ENCODE peak calls at places on chromosomes 3 and 15, in eight cellular contexts. One of them, this sample, is unnamed.

GRCh38 chr3:190352866-190353457 is 30.7 kb upstream of the CLDN1 start:
- DNase-seq in AG04450: no peak
- DNase-seq in astrocyte of the cerebellum: no peak
- DNase-seq in AG09309: no peak
- DNase-seq in lower leg skin: no peak
- DNase-seq in fibroblast of mammary gland: no peak
- DNase-seq in mesendoderm: no peak
- DNase-seq in CD8-positive, alpha-beta T cell: no peak
- DNase-seq in this sample: no peak

GRCh38 chr3:30743086-30743619 is 136.8 kb downstream of the TGFBR2 start:
- DNase-seq in AG04450: no peak
- DNase-seq in astrocyte of the cerebellum: no peak
- DNase-seq in AG09309: no peak
- DNase-seq in lower leg skin: no peak
- DNase-seq in fibroblast of mammary gland: no peak
- DNase-seq in mesendoderm: no peak
- DNase-seq in CD8-positive, alpha-beta T cell: no peak
- DNase-seq in this sample: no peak

GRCh38 chr15:94075349-94075748 is 156.0 kb upstream of the MCTP2 start:
- DNase-seq in AG04450: no peak
- DNase-seq in astrocyte of the cerebellum: no peak
- DNase-seq in AG09309: no peak
- DNase-seq in lower leg skin: peak
- DNase-seq in fibroblast of mammary gland: peak
- DNase-seq in mesendoderm: no peak
- DNase-seq in CD8-positive, alpha-beta T cell: no peak
- DNase-seq in this sample: no peak

GRCh38 chr3:77158701-77159100 is 118.8 kb downstream of the ROBO2 start:
- DNase-seq in AG04450: no peak
- DNase-seq in astrocyte of the cerebellum: no peak
- DNase-seq in AG09309: no peak
- DNase-seq in lower leg skin: no peak
- DNase-seq in fibroblast of mammary gland: no peak
- DNase-seq in mesendoderm: no peak
- DNase-seq in CD8-positive, alpha-beta T cell: no peak
- DNase-seq in this sample: no peak

GRCh38 chr3:8954938-8955763 is 8.1 kb downstream of the RAD18 start:
- DNase-seq in AG04450: no peak
- DNase-seq in astrocyte of the cerebellum: peak
- DNase-seq in AG09309: peak
- DNase-seq in lower leg skin: no peak
- DNase-seq in fibroblast of mammary gland: no peak
- DNase-seq in mesendoderm: peak
- DNase-seq in CD8-positive, alpha-beta T cell: no peak
- DNase-seq in this sample: no peak

GRCh38 chr15:72358532-72359180 is 17.2 kb downstream of the HEXA start:
- DNase-seq in AG04450: peak
- DNase-seq in astrocyte of the cerebellum: no peak
- DNase-seq in AG09309: peak
- DNase-seq in lower leg skin: peak
- DNase-seq in fibroblast of mammary gland: peak
- DNase-seq in mesendoderm: no peak
- DNase-seq in CD8-positive, alpha-beta T cell: no peak
- DNase-seq in this sample: peak

GRCh38 chr15:60407406-60407805 is 9.6 kb upstream of the ANXA2 start:
- DNase-seq in AG04450: no peak
- DNase-seq in astrocyte of the cerebellum: peak
- DNase-seq in AG09309: no peak
- DNase-seq in lower leg skin: no peak
- DNase-seq in fibroblast of mammary gland: peak
- DNase-seq in mesendoderm: peak
- DNase-seq in CD8-positive, alpha-beta T cell: no peak
- DNase-seq in this sample: no peak

GRCh38 chr3:128357538-128357937 is 109.2 kb downstream of the DNAJB8 start:
- DNase-seq in AG04450: no peak
- DNase-seq in astrocyte of the cerebellum: no peak
- DNase-seq in AG09309: no peak
- DNase-seq in lower leg skin: no peak
- DNase-seq in fibroblast of mammary gland: no peak
- DNase-seq in mesendoderm: no peak
- DNase-seq in CD8-positive, alpha-beta T cell: no peak
- DNase-seq in this sample: no peak

GRCh38 chr15:75229191-75230015 is 27.7 kb downstream of the C15orf39 start:
- DNase-seq in AG04450: no peak
- DNase-seq in astrocyte of the cerebellum: no peak
- DNase-seq in AG09309: peak
- DNase-seq in lower leg skin: no peak
- DNase-seq in fibroblast of mammary gland: peak
- DNase-seq in mesendoderm: no peak
- DNase-seq in CD8-positive, alpha-beta T cell: no peak
- DNase-seq in this sample: no peak

GRCh38 chr3:45443459-45443858 is 55.1 kb downstream of the LARS2 start:
- DNase-seq in AG04450: no peak
- DNase-seq in astrocyte of the cerebellum: no peak
- DNase-seq in AG09309: no peak
- DNase-seq in lower leg skin: no peak
- DNase-seq in fibroblast of mammary gland: no peak
- DNase-seq in mesendoderm: no peak
- DNase-seq in CD8-positive, alpha-beta T cell: no peak
- DNase-seq in this sample: no peak

GRCh38 chr15:43794269-43795037 is 2.3 kb downstream of the SERF2 start:
- DNase-seq in AG04450: no peak
- DNase-seq in astrocyte of the cerebellum: no peak
- DNase-seq in AG09309: no peak
- DNase-seq in lower leg skin: no peak
- DNase-seq in fibroblast of mammary gland: peak
- DNase-seq in mesendoderm: peak
- DNase-seq in CD8-positive, alpha-beta T cell: no peak
- DNase-seq in this sample: peak

GRCh38 chr3:190384241-190384863 is 3.6 kb upstream of the CLDN16 start:
- DNase-seq in AG04450: no peak
- DNase-seq in astrocyte of the cerebellum: peak
- DNase-seq in AG09309: no peak
- DNase-seq in lower leg skin: no peak
- DNase-seq in fibroblast of mammary gland: peak
- DNase-seq in mesendoderm: peak
- DNase-seq in CD8-positive, alpha-beta T cell: no peak
- DNase-seq in this sample: no peak

GRCh38 chr15:85333132-85333831 is 47.1 kb upstream of the AKAP13 start:
- DNase-seq in AG04450: peak
- DNase-seq in astrocyte of the cerebellum: peak
- DNase-seq in AG09309: peak
- DNase-seq in lower leg skin: no peak
- DNase-seq in fibroblast of mammary gland: peak
- DNase-seq in mesendoderm: no peak
- DNase-seq in CD8-positive, alpha-beta T cell: no peak
- DNase-seq in this sample: no peak

GRCh38 chr3:152258448-152259302 is 10.1 kb upstream of the MBNL1 start:
- DNase-seq in AG04450: peak
- DNase-seq in astrocyte of the cerebellum: peak
- DNase-seq in AG09309: peak
- DNase-seq in lower leg skin: peak
- DNase-seq in fibroblast of mammary gland: peak
- DNase-seq in mesendoderm: no peak
- DNase-seq in CD8-positive, alpha-beta T cell: peak
- DNase-seq in this sample: peak

GRCh38 chr3:126883241-126883640 is 99.7 kb upstream of the PLXNA1 start:
- DNase-seq in AG04450: no peak
- DNase-seq in astrocyte of the cerebellum: no peak
- DNase-seq in AG09309: peak
- DNase-seq in lower leg skin: no peak
- DNase-seq in fibroblast of mammary gland: peak
- DNase-seq in mesendoderm: no peak
- DNase-seq in CD8-positive, alpha-beta T cell: no peak
- DNase-seq in this sample: no peak

GRCh38 chr3:9897408-9898372 is 5.0 kb upstream of the IL17RE start:
- DNase-seq in AG04450: no peak
- DNase-seq in astrocyte of the cerebellum: no peak
- DNase-seq in AG09309: no peak
- DNase-seq in lower leg skin: no peak
- DNase-seq in fibroblast of mammary gland: peak
- DNase-seq in mesendoderm: no peak
- DNase-seq in CD8-positive, alpha-beta T cell: no peak
- DNase-seq in this sample: no peak

GRCh38 chr3:133854971-133855370 is 40.7 kb downstream of the RAB6B start:
- DNase-seq in AG04450: no peak
- DNase-seq in astrocyte of the cerebellum: no peak
- DNase-seq in AG09309: no peak
- DNase-seq in lower leg skin: peak
- DNase-seq in fibroblast of mammary gland: no peak
- DNase-seq in mesendoderm: no peak
- DNase-seq in CD8-positive, alpha-beta T cell: no peak
- DNase-seq in this sample: no peak

GRCh38 chr3:113055201-113055600 is 64.4 kb downstream of the GTPBP8 start:
- DNase-seq in AG04450: no peak
- DNase-seq in astrocyte of the cerebellum: no peak
- DNase-seq in AG09309: no peak
- DNase-seq in lower leg skin: no peak
- DNase-seq in fibroblast of mammary gland: no peak
- DNase-seq in mesendoderm: no peak
- DNase-seq in CD8-positive, alpha-beta T cell: no peak
- DNase-seq in this sample: no peak

GRCh38 chr3:113051827-113052226 is 61.0 kb downstream of the GTPBP8 start:
- DNase-seq in AG04450: no peak
- DNase-seq in astrocyte of the cerebellum: peak
- DNase-seq in AG09309: no peak
- DNase-seq in lower leg skin: no peak
- DNase-seq in fibroblast of mammary gland: peak
- DNase-seq in mesendoderm: peak
- DNase-seq in CD8-positive, alpha-beta T cell: no peak
- DNase-seq in this sample: no peak

GRCh38 chr3:113054552-113054951 is 63.8 kb downstream of the GTPBP8 start:
- DNase-seq in AG04450: peak
- DNase-seq in astrocyte of the cerebellum: no peak
- DNase-seq in AG09309: peak
- DNase-seq in lower leg skin: no peak
- DNase-seq in fibroblast of mammary gland: peak
- DNase-seq in mesendoderm: no peak
- DNase-seq in CD8-positive, alpha-beta T cell: no peak
- DNase-seq in this sample: no peak

GRCh38 chr3:113053169-113053568 is 62.4 kb downstream of the GTPBP8 start:
- DNase-seq in AG04450: no peak
- DNase-seq in astrocyte of the cerebellum: no peak
- DNase-seq in AG09309: no peak
- DNase-seq in lower leg skin: no peak
- DNase-seq in fibroblast of mammary gland: no peak
- DNase-seq in mesendoderm: no peak
- DNase-seq in CD8-positive, alpha-beta T cell: no peak
- DNase-seq in this sample: no peak

GRCh38 chr3:113051222-113051804 is 60.5 kb downstream of the GTPBP8 start:
- DNase-seq in AG04450: peak
- DNase-seq in astrocyte of the cerebellum: peak
- DNase-seq in AG09309: peak
- DNase-seq in lower leg skin: peak
- DNase-seq in fibroblast of mammary gland: peak
- DNase-seq in mesendoderm: peak
- DNase-seq in CD8-positive, alpha-beta T cell: peak
- DNase-seq in this sample: peak
- H3K4me3 ChIP-seq in AG04450: no peak
- H3K4me3 ChIP-seq in astrocyte of the cerebellum: no peak
- H3K4me3 ChIP-seq in AG09309: no peak
- H3K4me3 ChIP-seq in lower leg skin: no peak
- H3K4me3 ChIP-seq in fibroblast of mammary gland: no peak
- H3K4me3 ChIP-seq in mesendoderm: no peak
- H3K4me3 ChIP-seq in CD8-positive, alpha-beta T cell: no peak
- H3K4me3 ChIP-seq in this sample: peak

DNA sequence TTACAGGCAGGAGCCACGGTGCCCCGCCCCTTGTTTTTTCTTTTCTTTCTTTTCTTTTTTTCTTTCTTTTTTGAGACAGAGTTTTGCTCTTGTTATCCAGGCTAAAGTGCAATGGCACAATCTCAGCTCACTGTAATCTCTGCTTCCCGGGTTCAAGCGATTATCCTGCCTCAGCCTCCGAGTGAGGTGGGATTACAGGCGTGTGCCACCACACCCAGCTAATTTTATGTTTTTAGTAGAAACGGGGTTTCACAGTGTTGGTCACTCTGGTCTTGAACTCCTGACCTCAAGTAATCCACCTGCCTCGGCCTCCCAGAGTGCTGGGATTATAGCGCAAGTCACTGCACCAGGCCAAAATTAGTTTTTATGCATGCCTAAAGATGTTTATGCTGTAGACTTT is 2.5 kb downstream of the RPL35A start:
- DNase-seq in AG04450: no peak
- DNase-seq in astrocyte of the cerebellum: no peak
- DNase-seq in AG09309: no peak
- DNase-seq in lower leg skin: no peak
- DNase-seq in fibroblast of mammary gland: no peak
- DNase-seq in mesendoderm: no peak
- DNase-seq in CD8-positive, alpha-beta T cell: no peak
- DNase-seq in this sample: no peak
- H3K4me3 ChIP-seq in AG04450: no peak
- H3K4me3 ChIP-seq in astrocyte of the cerebellum: no peak
- H3K4me3 ChIP-seq in AG09309: no peak
- H3K4me3 ChIP-seq in lower leg skin: no peak
- H3K4me3 ChIP-seq in fibroblast of mammary gland: peak
- H3K4me3 ChIP-seq in mesendoderm: no peak
- H3K4me3 ChIP-seq in CD8-positive, alpha-beta T cell: no peak
- H3K4me3 ChIP-seq in this sample: peak

GRCh38 chr15:92733090-92733933 is 77.7 kb upstream of the FAM174B start:
- DNase-seq in AG04450: no peak
- DNase-seq in astrocyte of the cerebellum: no peak
- DNase-seq in AG09309: no peak
- DNase-seq in lower leg skin: no peak
- DNase-seq in fibroblast of mammary gland: no peak
- DNase-seq in mesendoderm: no peak
- DNase-seq in CD8-positive, alpha-beta T cell: no peak
- DNase-seq in this sample: no peak

DNA sequence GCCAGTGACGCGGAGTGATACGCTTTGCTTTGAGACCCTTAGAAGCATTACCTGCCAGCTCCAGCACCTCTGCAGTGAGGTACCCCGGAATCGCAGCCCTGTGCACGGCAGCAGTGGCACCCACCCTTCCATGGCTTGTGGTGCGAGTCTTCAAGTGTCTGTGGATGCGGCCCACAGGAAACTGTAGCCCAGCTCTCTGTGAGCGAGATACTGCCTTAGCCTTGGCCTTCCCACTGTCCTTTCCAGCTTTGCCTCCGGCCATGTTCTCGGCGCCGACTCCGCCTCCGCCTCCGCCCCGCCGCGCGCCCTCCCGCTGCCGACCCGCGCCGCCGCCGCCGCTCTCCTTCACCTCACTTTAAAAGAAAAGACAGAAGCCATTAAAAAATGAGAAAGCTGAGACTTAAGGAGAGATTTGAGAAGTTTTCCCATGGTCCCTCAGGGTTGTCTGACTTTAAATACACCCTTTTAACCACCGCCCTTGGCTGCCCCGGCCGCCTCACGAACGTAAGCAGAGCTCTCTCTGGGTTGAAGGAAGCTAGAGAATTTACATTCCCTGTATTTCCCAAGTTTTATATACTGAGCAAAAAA is 78.5 kb upstream of the FAM174B start:
- DNase-seq in AG04450: no peak
- DNase-seq in astrocyte of the cerebellum: no peak
- DNase-seq in AG09309: no peak
- DNase-seq in lower leg skin: no peak
- DNase-seq in fibroblast of mammary gland: peak
- DNase-seq in mesendoderm: peak
- DNase-seq in CD8-positive, alpha-beta T cell: peak
- DNase-seq in this sample: no peak
- H3K4me3 ChIP-seq in AG04450: peak
- H3K4me3 ChIP-seq in astrocyte of the cerebellum: peak
- H3K4me3 ChIP-seq in AG09309: no peak
- H3K4me3 ChIP-seq in lower leg skin: peak
- H3K4me3 ChIP-seq in fibroblast of mammary gland: peak
- H3K4me3 ChIP-seq in mesendoderm: no peak
- H3K4me3 ChIP-seq in CD8-positive, alpha-beta T cell: peak
- H3K4me3 ChIP-seq in this sample: peak

GRCh38 chr15:68542771-68543544 is 35.8 kb upstream of the CORO2B start:
- DNase-seq in AG04450: peak
- DNase-seq in astrocyte of the cerebellum: peak
- DNase-seq in AG09309: peak
- DNase-seq in lower leg skin: peak
- DNase-seq in fibroblast of mammary gland: peak
- DNase-seq in mesendoderm: peak
- DNase-seq in CD8-positive, alpha-beta T cell: no peak
- DNase-seq in this sample: peak
- H3K4me3 ChIP-seq in AG04450: no peak
- H3K4me3 ChIP-seq in astrocyte of the cerebellum: no peak
- H3K4me3 ChIP-seq in AG09309: no peak
- H3K4me3 ChIP-seq in lower leg skin: no peak
- H3K4me3 ChIP-seq in fibroblast of mammary gland: no peak
- H3K4me3 ChIP-seq in mesendoderm: no peak
- H3K4me3 ChIP-seq in CD8-positive, alpha-beta T cell: no peak
- H3K4me3 ChIP-seq in this sample: no peak